ENCODE peak calls at places on chromosomes 2 and 18, in five cellular contexts. M is AG10803; Z is GM23248; I is aorta; C is CD4-positive, CD25-positive, alpha-beta regulatory T cell. E is an unnamed sample.

GRCh38 chr2:159155315-159155714 is 131.2 kb downstream of the WDSUB1 start:
- DNase-seq in M (no peak), Z (no peak), I (no peak), C (no peak), E (peak)

GRCh38 chr2:96103388-96103705 is 13.0 kb downstream of the ADRA2B start:
- DNase-seq in Z (no peak), M (no peak), I (peak), C (no peak), E (no peak)

GRCh38 chr2:85728883-85729824 is 24.6 kb upstream of the ATOH8 start:
- DNase-seq in Z (peak), M (peak), C (peak), I (peak), E (peak)

GRCh38 chr2:11012131-11012693 is 100.5 kb downstream of the KCNF1 start:
- DNase-seq in I (no peak), C (no peak), M (no peak), Z (no peak), E (no peak)

GRCh38 chr2:36329746-36330145 is 25.8 kb upstream of the CRIM1 start:
- DNase-seq in M (peak), I (no peak), Z (peak), C (no peak), E (no peak)

GRCh38 chr18:3014501-3015202 is 1.7 kb upstream of the LPIN2 start:
- DNase-seq in I (no peak), Z (peak), M (no peak), C (no peak), E (no peak)

GRCh38 chr2:62472321-62472720 is 33.7 kb downstream of the TMEM17 start:
- DNase-seq in C (no peak), M (peak), I (no peak), Z (peak), E (no peak)

GRCh38 chr2:109612991-109613921 is 510 bp downstream of the SEPTIN10 start:
- DNase-seq in M (peak), Z (peak), C (peak), I (peak), E (peak)

GRCh38 chr2:46326231-46326980 is 29.2 kb downstream of the EPAS1 start:
- DNase-seq in M (peak), I (no peak), C (no peak), Z (peak), E (peak)

GRCh38 chr2:47072728-47073191 is 82.3 kb downstream of the STPG4 start:
- DNase-seq in C (no peak), M (no peak), I (peak), Z (no peak), E (no peak)

GRCh38 chr2:15149063-15149462 is 412.1 kb downstream of the NBAS start:
- DNase-seq in Z (no peak), I (no peak), M (no peak), C (no peak), E (no peak)

GRCh38 chr2:151491496-151491895 is 81.8 kb downstream of the RIF1 start:
- DNase-seq in M (no peak), C (no peak), Z (no peak), I (no peak), E (no peak)

GRCh38 chr2:186695081-186695756 is 1.4 kb downstream of the FAM171B start:
- DNase-seq in Z (peak), M (peak), I (no peak), C (no peak), E (no peak)

GRCh38 chr2:110804915-110805314 is 72.5 kb downstream of the ACOXL start:
- DNase-seq in C (peak), I (no peak), Z (no peak), M (no peak), E (no peak)

GRCh38 chr2:43984533-43984932 is 11.3 kb downstream of the LRPPRC start:
- DNase-seq in I (no peak), C (no peak), Z (no peak), M (no peak), E (no peak)

GRCh38 chr2:33033524-33034150 is 86.9 kb downstream of the LTBP1 start:
- DNase-seq in C (no peak), I (no peak), Z (peak), M (peak), E (no peak)

GRCh38 chr2:200156140-200156858 is 150.2 kb upstream of the SPATS2L start:
- DNase-seq in C (no peak), Z (peak), M (peak), I (no peak), E (no peak)
- H3K4me3 ChIP-seq in C (peak), Z (peak), M (peak), I (peak), E (peak)

GRCh38 chr18:47790036-47790435 is 140.4 kb downstream of the SMAD2 start:
- DNase-seq in Z (no peak), I (no peak), M (no peak), C (no peak), E (no peak)
- H3K4me3 ChIP-seq in Z (no peak), I (no peak), M (no peak), C (no peak), E (no peak)

DNA sequence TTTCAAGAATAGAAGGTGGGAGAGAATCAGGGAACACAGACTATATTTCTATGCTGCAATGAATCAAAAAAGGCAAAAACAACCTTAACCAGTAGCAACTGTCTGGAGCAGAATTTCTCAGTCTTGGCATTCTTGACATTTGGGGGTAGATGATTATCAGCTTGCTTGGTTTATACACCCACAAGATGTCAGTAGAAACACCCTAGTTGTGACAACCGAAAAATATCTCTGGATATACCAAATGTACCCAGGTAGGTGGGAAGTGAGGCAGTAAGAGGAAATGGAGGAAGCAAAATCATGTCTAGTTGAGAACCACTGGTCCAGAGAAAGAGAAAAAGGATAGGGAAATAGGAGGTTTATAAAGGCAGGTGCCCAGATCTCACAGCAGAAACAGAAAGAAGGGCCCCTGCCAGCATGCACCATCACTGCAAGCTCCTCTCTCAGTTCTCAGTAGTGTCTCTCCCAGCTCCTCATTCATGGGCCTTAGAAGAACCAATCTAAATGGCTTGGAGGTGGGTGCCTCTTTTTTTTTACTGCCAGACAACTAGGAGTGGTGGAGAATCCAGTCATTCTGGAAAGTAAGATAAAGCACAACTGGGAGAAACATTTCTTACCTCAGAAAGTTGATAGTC is 50.4 kb downstream of the MBD2 start:
- DNase-seq in I (no peak), M (no peak), C (no peak), Z (no peak), E (no peak)
- H3K4me3 ChIP-seq in I (no peak), M (no peak), C (peak), Z (no peak), E (no peak)

GRCh38 chr18:62899534-62899933 is 184.2 kb downstream of the PHLPP1 start:
- DNase-seq in Z (no peak), M (no peak), I (no peak), C (no peak), E (no peak)
- H3K4me3 ChIP-seq in Z (no peak), M (no peak), I (no peak), C (no peak), E (no peak)

GRCh38 chr2:68715353-68716041 is 19.1 kb upstream of the ARHGAP25 start:
- DNase-seq in Z (peak), M (peak), C (peak), I (peak), E (peak)
- H3K4me3 ChIP-seq in Z (no peak), M (no peak), C (peak), I (no peak), E (no peak)